ENCODE peak calls at places on chromosomes 11 and 22, in seven cellular contexts. W is IMR-90, G is H9, E is mesenchymal stem cell, V is H1, B is neuronal stem cell, S is trophoblast cell. R is an unnamed sample.

GRCh38 chr11:87722756-87723599 is 452.3 kb downstream of the RAB38 start:
- DNase-seq in W (peak; percentile 2), G (peak; percentile 56), E (no peak), V (peak; percentile 66), B (no peak), S (peak; percentile 43), R (peak; percentile 68)

GRCh38 chr22:36343070-36343719 is 44.6 kb downstream of the MYH9 start:
- DNase-seq in W (no peak), G (no peak), E (no peak), V (no peak), B (no peak), S (no peak), R (no peak)

GRCh38 chr11:99351620-99352019 is 330.9 kb downstream of the CNTN5 start:
- DNase-seq in W (peak; percentile 1), G (no peak), E (no peak), V (no peak), B (no peak), S (no peak), R (no peak)

GRCh38 chr22:39021552-39022250 is 774 bp downstream of the APOBEC3D start:
- DNase-seq in W (no peak), G (no peak), E (peak; percentile 21), V (no peak), B (no peak), S (peak; percentile 27), R (no peak)

GRCh38 chr11:69215784-69216415 is 60.2 kb downstream of the SMIM38 start:
- DNase-seq in W (peak; percentile 71), G (peak; percentile 8), E (peak; percentile 62), V (no peak), B (no peak), S (no peak), R (no peak)

GRCh38 chr22:29306830-29307657 is 594 bp downstream of the GAS2L1 start:
- DNase-seq in W (peak; percentile 61), G (peak; percentile 80), E (peak; percentile 83), V (no peak), B (peak; percentile 83), S (peak; percentile 89), R (peak; percentile 94)

GRCh38 chr22:44884968-44885805 is 124.6 kb downstream of the PHF21B start:
- DNase-seq in W (no peak), G (no peak), E (no peak), V (no peak), B (no peak), S (no peak), R (peak; percentile 51)

GRCh38 chr11:72338741-72339140 is 94.8 kb upstream of the PHOX2A start:
- DNase-seq in W (peak; percentile 18), G (no peak), E (no peak), V (no peak), B (no peak), S (no peak), R (no peak)

GRCh38 chr11:29018631-29019030 is 910.4 kb downstream of the METTL15 start:
- DNase-seq in W (peak; percentile 89), G (no peak), E (peak; percentile 76), V (no peak), B (no peak), S (peak; percentile 39), R (peak; percentile 56)

GRCh38 chr11:70399681-70400112 is 1.4 kb downstream of the CTTN start:
- DNase-seq in W (peak; percentile 97), G (peak; percentile 58), E (peak; percentile 98), V (peak; percentile 57), B (no peak), S (peak; percentile 90), R (peak; percentile 85)

GRCh38 chr11:128828350-128828749 is 38.7 kb downstream of the KCNJ1 start:
- DNase-seq in W (peak; percentile 27), G (no peak), E (no peak), V (no peak), B (no peak), S (no peak), R (no peak)

GRCh38 chr22:44947029-44947428 is 62.8 kb downstream of the PHF21B start:
- DNase-seq in W (no peak), G (no peak), E (no peak), V (no peak), B (no peak), S (no peak), R (no peak)

GRCh38 chr11:12359761-12360160 is 17.6 kb upstream of the PARVA start:
- DNase-seq in W (peak; percentile 84), G (no peak), E (no peak), V (no peak), B (no peak), S (no peak), R (no peak)
- H3K23ac ChIP-seq in W (peak overlapping the region; percentile 59), G (no peak overlapping the region), E (no peak overlapping the region), V (no peak overlapping the region), B (no peak overlapping the region), S (no peak overlapping the region), R (no peak overlapping the region)

GRCh38 chr22:22369962-22370265 is 125.3 kb downstream of the VPREB1 start:
- DNase-seq in W (no peak), G (no peak), E (no peak), V (no peak), B (no peak), S (no peak), R (no peak)
- H3K4me2 ChIP-seq in W (no peak overlapping the region), G (no peak overlapping the region), E (no peak overlapping the region), V (no peak overlapping the region), B (no peak overlapping the region), S (no peak overlapping the region), R (no peak overlapping the region)

DNA sequence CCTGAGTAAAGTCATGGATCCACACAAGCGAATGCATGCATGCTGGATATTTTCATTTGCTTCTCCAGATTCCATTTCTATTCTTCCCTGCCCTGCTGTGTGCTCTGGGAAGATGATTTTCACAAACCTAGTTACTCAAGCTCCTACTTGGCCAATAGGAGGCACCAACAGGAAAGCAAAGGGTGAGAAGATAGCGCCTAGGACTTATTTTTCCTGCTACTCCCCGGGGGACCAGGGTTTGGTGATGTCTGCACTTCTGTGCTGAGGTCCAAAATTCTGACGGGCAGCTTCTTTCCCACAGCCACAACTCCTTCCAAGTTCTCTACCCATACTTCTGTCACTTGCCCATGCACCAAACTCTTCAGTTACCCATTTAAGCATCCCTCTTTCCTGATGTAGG is 509.3 kb upstream of the TENM4 start:
- DNase-seq in W (no peak), G (no peak), E (no peak), V (no peak), B (no peak), S (no peak), R (peak; percentile 33)
- H3K23ac ChIP-seq in W (no peak overlapping the region), G (no peak overlapping the region), E (no peak overlapping the region), V (no peak overlapping the region), B (no peak overlapping the region), S (no peak overlapping the region), R (no peak overlapping the region)

GRCh38 chr11:692824-693414 is 2.1 kb downstream of the DEAF1 start:
- DNase-seq in W (no peak), G (no peak), E (no peak), V (no peak), B (no peak), S (peak; percentile 8), R (no peak)
- H3K4me2 ChIP-seq in W (peak overlapping the region; percentile 82), G (no peak overlapping the region), E (peak overlapping the region; percentile 48), V (peak overlapping the region; percentile 48), B (peak overlapping the region; percentile 32), S (no peak overlapping the region), R (peak overlapping the region; percentile 15)

DNA sequence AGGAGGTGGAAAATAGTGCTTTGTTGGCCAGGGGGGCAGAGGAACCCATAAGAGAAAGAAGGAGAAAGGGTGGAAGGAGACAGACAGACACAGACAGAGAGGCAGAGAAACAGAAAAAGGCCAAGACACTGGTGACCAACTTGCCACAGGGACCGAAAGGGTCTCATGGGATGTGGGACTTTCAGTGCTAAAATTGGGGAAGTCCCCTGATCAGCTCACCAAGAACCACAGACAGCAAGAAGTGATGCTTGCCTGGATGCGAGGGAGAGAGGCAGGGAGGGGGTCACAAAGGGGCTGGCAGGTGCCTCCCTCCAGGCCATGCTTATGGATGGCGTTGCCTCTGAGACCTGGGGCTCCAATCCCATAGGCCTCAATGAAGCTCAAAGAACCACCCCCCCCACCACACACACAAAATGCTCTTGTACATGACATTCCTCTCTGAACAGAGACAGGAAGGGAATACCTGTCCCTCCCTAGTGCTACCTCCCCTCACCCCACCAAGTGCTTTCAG is 413.4 kb downstream of the MN1 start:
- DNase-seq in W (no peak), G (no peak), E (no peak), V (no peak), B (no peak), S (no peak), R (no peak)
- H3K23ac ChIP-seq in W (no peak overlapping the region), G (no peak overlapping the region), E (no peak overlapping the region), V (no peak overlapping the region), B (no peak overlapping the region), S (no peak overlapping the region), R (no peak overlapping the region)

GRCh38 chr22:19536564-19536963 is 12.4 kb upstream of the CLDN5 start:
- DNase-seq in W (no peak), G (no peak), E (no peak), V (no peak), B (no peak), S (no peak), R (no peak)

GRCh38 chr22:19540394-19540793 is 16.2 kb upstream of the CLDN5 start:
- DNase-seq in W (no peak), G (no peak), E (no peak), V (no peak), B (no peak), S (no peak), R (no peak)

GRCh38 chr22:19533857-19534256 is 9.6 kb upstream of the CLDN5 start:
- DNase-seq in W (no peak), G (no peak), E (no peak), V (no peak), B (no peak), S (no peak), R (no peak)

GRCh38 chr22:19535001-19535400 is 10.8 kb upstream of the CLDN5 start:
- DNase-seq in W (no peak), G (no peak), E (no peak), V (no peak), B (no peak), S (no peak), R (no peak)

GRCh38 chr22:19537941-19538488 is 13.8 kb upstream of the CLDN5 start:
- DNase-seq in W (no peak), G (no peak), E (no peak), V (no peak), B (no peak), S (no peak), R (no peak)
- H3K4me2 ChIP-seq in W (no peak overlapping the region), G (no peak overlapping the region), E (no peak overlapping the region), V (no peak overlapping the region), B (no peak overlapping the region), S (no peak overlapping the region), R (no peak overlapping the region)

GRCh38 chr11:10648896-10649295 is 44.7 kb downstream of the IRAG1 start:
- DNase-seq in W (no peak), G (no peak), E (no peak), V (no peak), B (no peak), S (no peak), R (no peak)

GRCh38 chr11:10650166-10650565 is 43.4 kb downstream of the IRAG1 start:
- DNase-seq in W (no peak), G (no peak), E (no peak), V (no peak), B (no peak), S (no peak), R (no peak)

GRCh38 chr11:10645212-10645795 is 48.3 kb downstream of the IRAG1 start:
- DNase-seq in W (no peak), G (no peak), E (no peak), V (no peak), B (no peak), S (no peak), R (no peak)

GRCh38 chr11:10646005-10646404 is 47.5 kb downstream of the IRAG1 start:
- DNase-seq in W (no peak), G (no peak), E (no peak), V (no peak), B (no peak), S (no peak), R (no peak)

GRCh38 chr11:10646956-10647355 is 46.6 kb downstream of the IRAG1 start:
- DNase-seq in W (no peak), G (no peak), E (no peak), V (no peak), B (no peak), S (no peak), R (no peak)
- H3K23ac ChIP-seq in W (peak overlapping the region; percentile 31), G (no peak overlapping the region), E (no peak overlapping the region), V (no peak overlapping the region), B (no peak overlapping the region), S (no peak overlapping the region), R (no peak overlapping the region)